ENCODE peak calls at places on chromosomes 6 and 20, in four cellular contexts. K is fibroblast of lung, B is uterus, M is left lung. Q is an unnamed sample.

GRCh38 chr6:134451529-134451928 is 133.6 kb upstream of the SGK1 start:
- DNase-seq in K (no peak), M (no peak), B (no peak), Q (no peak)

GRCh38 chr20:46703435-46703834 is 6.0 kb upstream of the SLC2A10 start:
- DNase-seq in B (no peak), K (no peak), M (no peak), Q (no peak)

GRCh38 chr20:10707070-10707469 is 33.3 kb upstream of the JAG1 start:
- DNase-seq in B (no peak), M (no peak), K (no peak), Q (no peak)

GRCh38 chr20:57592263-57593092 is 27.7 kb downstream of the ZBP1 start:
- DNase-seq in K (no peak), M (no peak), B (no peak), Q (no peak)

GRCh38 chr6:33207569-33208088 is 671 bp upstream of the RING1 start:
- DNase-seq in M (no peak), B (peak; percentile 63), K (peak; percentile 57), Q (no peak)

GRCh38 chr20:61049684-61050083 is 202.4 kb upstream of the CDH4 start:
- DNase-seq in B (no peak), M (no peak), K (no peak), Q (no peak)

GRCh38 chr6:27161946-27162603 is 85.4 kb upstream of the PRSS16 start:
- DNase-seq in K (peak; percentile 74), M (no peak), B (no peak), Q (no peak)

GRCh38 chr6:136103763-136104311 is 146.3 kb downstream of the MTFR2 start:
- DNase-seq in K (peak; percentile 39), M (no peak), B (peak; percentile 55), Q (no peak)

GRCh38 chr6:154218336-154218735 is 138.3 kb downstream of the IPCEF1 start:
- DNase-seq in M (no peak), B (no peak), K (no peak), Q (no peak)

GRCh38 chr6:5619249-5619648 is 357.9 kb downstream of the FARS2 start:
- DNase-seq in K (no peak), M (no peak), B (no peak), Q (no peak)

GRCh38 chr6:36025932-36026327 is 1.5 kb upstream of the SLC26A8 start:
- DNase-seq in K (peak; percentile 22), B (no peak), M (no peak), Q (no peak)

GRCh38 chr6:31882344-31882743 is 3.5 kb upstream of the SLC44A4 start:
- DNase-seq in K (peak; percentile 39), M (no peak), B (no peak), Q (no peak)

GRCh38 chr6:143549221-143549620 is 37.7 kb upstream of the FUCA2 start:
- DNase-seq in B (no peak), M (no peak), K (no peak), Q (no peak)

GRCh38 chr20:63021356-63022321 is 14.9 kb upstream of the BHLHE23 start:
- DNase-seq in K (no peak), M (no peak), B (no peak), Q (no peak)

GRCh38 chr20:57264908-57265648 is 1.4 kb downstream of the BMP7 start:
- DNase-seq in B (no peak), K (no peak), M (no peak), Q (no peak)

GRCh38 chr6:33742837-33743236 is 3.9 kb downstream of the IP6K3 start:
- DNase-seq in M (no peak), B (peak; percentile 78), K (no peak), Q (no peak)

GRCh38 chr6:87333591-87334181 is 4.6 kb upstream of the GJB7 start:
- DNase-seq in K (peak; percentile 13), B (no peak), M (no peak), Q (no peak)

GRCh38 chr6:108193120-108193519 is 27.3 kb downstream of the NR2E1 start:
- DNase-seq in B (no peak), M (no peak), K (no peak), Q (no peak)

GRCh38 chr20:63693079-63693974 is 3.1 kb upstream of the TNFRSF6B start:
- DNase-seq in K (no peak), B (no peak), M (no peak), Q (no peak)

GRCh38 chr6:73969982-73970960 is 274.3 kb downstream of the CD109 start:
- DNase-seq in K (peak; percentile 71), B (no peak), M (no peak), Q (no peak)

GRCh38 chr6:15023448-15023847 is 222.4 kb upstream of the JARID2 start:
- DNase-seq in K (no peak), M (no peak), B (no peak), Q (no peak)

DNA sequence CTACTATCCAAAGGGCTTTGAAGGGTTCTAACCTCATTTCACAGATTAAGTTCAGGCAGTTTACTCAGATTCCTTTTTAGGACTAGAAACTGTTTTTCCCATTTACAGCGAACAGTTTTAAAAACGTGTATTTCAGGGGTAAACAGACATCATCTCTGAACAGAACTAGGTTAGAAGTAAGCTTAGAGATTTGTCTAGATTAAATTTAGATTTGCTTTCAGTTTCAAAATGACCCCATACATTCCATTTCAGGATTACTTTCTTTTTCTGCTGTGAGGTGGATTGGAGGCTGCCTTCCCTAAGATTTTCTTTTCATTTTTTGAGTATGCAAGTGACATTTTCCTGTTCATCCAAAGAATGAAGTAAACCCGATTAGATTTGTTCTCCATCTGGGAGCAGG is 747.3 kb downstream of the KHDRBS2 start:
- DNase-seq in M (no peak), K (no peak), B (no peak), Q (no peak)
- H3K9me3 ChIP-seq in M (peaks cover 40% of the 10 kb centered on the region), K (no peaks in the 10 kb centered on the region), B (no peaks in the 10 kb centered on the region), Q (no peaks in the 10 kb centered on the region)

DNA sequence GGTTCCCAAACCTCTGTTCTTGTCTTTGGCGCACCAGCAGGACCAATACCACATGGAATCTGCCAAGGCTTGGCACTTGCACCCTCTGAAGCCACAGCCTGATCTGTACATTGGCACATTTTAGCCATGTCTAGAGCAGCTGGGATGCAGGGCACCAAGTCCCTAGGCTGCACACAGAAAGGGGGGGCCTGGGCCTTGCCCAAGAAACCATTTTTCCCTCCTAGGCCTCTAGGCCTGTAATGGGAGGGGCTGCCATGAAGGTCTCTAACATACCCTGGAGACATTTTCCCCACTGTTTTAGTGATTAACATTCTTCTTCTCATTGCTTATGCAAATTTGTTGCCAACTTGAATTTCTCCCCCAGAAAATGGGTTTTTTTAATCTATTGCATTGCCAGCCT is 5.4 kb upstream of the FAM120B start:
- DNase-seq in B (no peak), K (no peak), M (no peak), Q (no peak)
- H3K9me3 ChIP-seq in B (no peaks in the 10 kb centered on the region), K (no peaks in the 10 kb centered on the region), M (no peaks in the 10 kb centered on the region), Q (no peaks in the 10 kb centered on the region)

DNA sequence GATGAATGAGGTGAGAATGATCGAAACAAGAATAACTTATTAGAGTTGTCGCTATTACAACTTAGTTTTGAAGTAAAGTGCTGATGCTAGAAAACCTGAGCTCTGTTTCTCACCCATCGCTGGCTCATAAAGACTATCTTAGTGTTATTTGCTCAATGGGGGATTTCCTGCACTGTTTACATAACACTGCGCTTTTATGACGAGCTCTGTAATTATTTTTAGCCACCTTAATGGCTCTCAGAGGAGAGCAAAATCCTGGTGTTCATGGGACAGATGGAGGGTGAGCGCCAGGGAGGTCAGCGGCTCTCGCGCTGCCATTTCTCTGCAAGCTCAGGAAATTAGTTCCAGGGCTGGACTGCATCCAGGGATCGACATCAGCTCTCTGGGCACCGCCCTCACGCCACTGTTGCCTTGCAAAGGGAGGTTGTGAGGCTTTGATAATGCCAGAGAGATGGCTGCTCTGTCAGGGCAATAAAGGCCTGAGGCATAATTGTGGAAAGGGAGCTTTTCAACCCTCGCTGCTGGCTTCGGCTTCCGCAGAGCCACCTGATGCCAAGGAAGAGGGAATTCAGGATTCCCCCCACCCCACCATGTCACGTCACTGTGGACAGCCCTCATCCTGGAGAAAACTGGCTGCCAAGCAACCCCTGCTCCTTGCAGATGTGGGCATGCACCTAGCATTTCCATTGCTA is 72.0 kb downstream of the DACT2 start:
- DNase-seq in M (no peak), B (no peak), K (no peak), Q (no peak)
- H3K9me3 ChIP-seq in M (no peaks in the 10 kb centered on the region), B (no peaks in the 10 kb centered on the region), K (no peaks in the 10 kb centered on the region), Q (no peaks in the 10 kb centered on the region)

GRCh38 chr6:88663801-88664200 is 299.6 kb downstream of the RNGTT start:
- DNase-seq in B (no peak), K (no peak), M (no peak), Q (no peak)
- H3K9me3 ChIP-seq in B (peaks cover 24% of the 10 kb centered on the region), K (no peaks in the 10 kb centered on the region), M (peaks cover 59% of the 10 kb centered on the region), Q (peaks cover 5% of the 10 kb centered on the region)

DNA sequence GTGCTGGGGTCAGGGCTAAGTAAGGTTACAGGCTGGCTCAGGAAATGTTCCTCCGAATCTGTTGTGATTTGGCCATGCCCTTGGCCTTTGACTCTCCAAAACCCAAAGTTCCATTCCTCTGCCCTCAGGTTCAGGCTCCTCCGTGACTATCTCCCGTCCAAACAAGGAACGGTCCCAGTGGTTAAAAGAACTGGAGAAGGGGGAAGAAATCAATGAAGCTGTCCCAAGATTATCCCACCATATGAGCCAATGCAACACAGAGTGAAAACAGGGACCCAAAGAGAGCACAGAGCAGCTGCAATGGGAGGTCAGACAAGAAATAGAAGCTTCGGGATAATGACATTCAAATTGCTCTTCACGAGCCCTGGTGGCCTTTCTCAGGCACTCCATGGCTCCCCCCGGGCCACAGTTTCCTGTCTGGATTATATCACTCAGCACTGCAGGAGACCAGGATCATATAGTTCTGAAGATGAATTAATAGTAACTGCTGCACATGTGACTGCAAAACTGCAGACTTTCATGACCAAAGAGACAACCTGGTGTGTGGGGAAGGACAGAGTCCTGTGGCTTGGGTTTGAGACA is 211.3 kb downstream of the ZNF217 start:
- DNase-seq in K (no peak), B (no peak), M (no peak), Q (no peak)
- H3K9me3 ChIP-seq in K (no peaks in the 10 kb centered on the region), B (no peaks in the 10 kb centered on the region), M (no peaks in the 10 kb centered on the region), Q (no peaks in the 10 kb centered on the region)

GRCh38 chr20:31236953-31237352 is 20.5 kb upstream of the DEFB115 start:
- DNase-seq in B (no peak), M (no peak), K (no peak), Q (no peak)

GRCh38 chr20:31239139-31239538 is 18.3 kb upstream of the DEFB115 start:
- DNase-seq in M (no peak), B (no peak), K (no peak), Q (no peak)

DNA sequence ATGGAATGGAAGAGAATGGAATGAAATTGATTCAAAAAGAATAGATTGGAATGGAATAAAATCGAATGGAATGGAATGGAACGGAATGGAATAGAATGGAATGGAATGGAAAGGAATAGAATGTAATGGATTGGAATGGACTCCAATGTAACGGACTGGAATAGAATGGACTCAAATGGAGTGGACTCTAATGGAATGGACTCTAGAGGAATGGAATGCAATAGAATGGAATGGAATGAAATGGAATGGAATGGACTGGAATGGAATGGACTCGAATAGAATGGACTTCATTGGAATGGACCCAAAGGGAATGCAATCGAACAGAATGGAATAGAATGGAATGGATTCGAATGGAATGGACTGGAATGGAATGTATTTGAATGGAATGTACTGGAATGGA is 19.7 kb upstream of the DEFB115 start:
- DNase-seq in B (no peak), K (no peak), M (no peak), Q (no peak)
- H3K9me3 ChIP-seq in B (peaks cover 13% of the 10 kb centered on the region), K (peaks cover 3% of the 10 kb centered on the region), M (peaks cover 100% of the 10 kb centered on the region), Q (peaks cover 24% of the 10 kb centered on the region)

DNA sequence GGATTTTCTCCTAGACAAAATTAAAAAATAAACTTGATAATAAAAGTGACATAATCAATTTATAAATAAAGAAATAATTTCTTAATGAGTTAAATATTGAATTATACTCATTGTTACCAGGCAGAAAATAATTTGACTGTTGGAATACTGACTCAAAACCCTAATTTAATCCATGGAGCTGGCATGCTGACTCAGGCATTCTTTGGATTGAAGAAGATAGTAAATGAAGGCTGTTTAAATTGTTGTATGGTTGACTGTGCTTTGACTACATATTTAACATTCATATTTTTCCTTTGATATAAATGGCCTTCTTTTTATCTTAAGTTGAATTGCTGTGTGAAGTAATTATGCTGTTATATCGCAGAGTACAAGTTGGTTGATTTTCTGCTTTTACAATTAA is 11.7 kb downstream of the MANEA start:
- DNase-seq in K (no peak), B (no peak), M (no peak), Q (no peak)
- H3K9me3 ChIP-seq in K (no peaks in the 10 kb centered on the region), B (peaks cover 5% of the 10 kb centered on the region), M (peaks cover 15% of the 10 kb centered on the region), Q (peaks cover 2% of the 10 kb centered on the region)

Q was measured in T-helper 17 cell.